ENCODE peak calls at places on chromosome X, in five cellular contexts. Y is sciatic nerve, N is SK-N-DZ, J is sigmoid colon, K is transverse colon. R is an unnamed sample.

GRCh38 chrX:47361538-47362511 is 8.6 kb upstream of the ZNF157 start:
- DNase-seq in K (peak), N (peak), Y (peak), J (peak), R (no peak)

GRCh38 chrX:3501833-3502535 is 155.5 kb upstream of the MXRA5 start:
- DNase-seq in Y (no peak), J (no peak), N (no peak), K (no peak), R (no peak)

GRCh38 chrX:53631156-53631555 is 55.4 kb downstream of the HUWE1 start:
- DNase-seq in K (no peak), Y (no peak), N (no peak), J (no peak), R (no peak)

GRCh38 chrX:7062276-7062675 is 85.2 kb upstream of the STS start:
- DNase-seq in K (no peak), J (no peak), N (no peak), Y (no peak), R (no peak)

GRCh38 chrX:154375156-154375504 is 696 bp upstream of the FLNA start:
- DNase-seq in K (no peak), Y (no peak), J (no peak), N (no peak), R (no peak)

GRCh38 chrX:65706041-65706828 is 38.8 kb downstream of the MSN start:
- DNase-seq in N (no peak), Y (no peak), J (no peak), K (no peak), R (no peak)

GRCh38 chrX:48998391-48998790 is 3.7 kb downstream of the GRIPAP1 start:
- DNase-seq in Y (no peak), J (no peak), N (no peak), K (no peak), R (peak)

GRCh38 chrX:21905209-21905735 is 35.2 kb upstream of the SMS start:
- DNase-seq in Y (no peak), J (no peak), N (no peak), K (no peak), R (no peak)

GRCh38 chrX:131746491-131746968 is 202.7 kb downstream of the OR13H1 start:
- DNase-seq in K (peak), N (peak), Y (peak), J (peak), R (no peak)

GRCh38 chrX:13750812-13751211 is 16.3 kb downstream of the OFD1 start:
- DNase-seq in Y (no peak), N (no peak), K (no peak), J (no peak), R (no peak)

GRCh38 chrX:45596190-45596808 is 395.6 kb upstream of the DIPK2B start:
- DNase-seq in J (no peak), K (no peak), N (no peak), Y (no peak), R (no peak)

GRCh38 chrX:2324116-2324515 is 176.7 kb downstream of the DHRSX start:
- DNase-seq in N (no peak), K (no peak), Y (no peak), J (no peak), R (no peak)

GRCh38 chrX:43121637-43122036 is 343.7 kb upstream of the PPP1R2C start:
- DNase-seq in K (no peak), Y (no peak), N (no peak), J (no peak), R (no peak)

GRCh38 chrX:134512566-134512965 is 52.6 kb downstream of the HPRT1 start:
- DNase-seq in K (no peak), J (no peak), N (no peak), Y (no peak), R (no peak)

GRCh38 chrX:69503228-69503834 is 795 bp upstream of the NALF2 start:
- DNase-seq in J (no peak), N (peak), Y (no peak), K (no peak), R (no peak)

GRCh38 chrX:154372612-154373022 is 1.8 kb downstream of the FLNA start:
- DNase-seq in N (peak), J (no peak), K (no peak), Y (no peak), R (no peak)

GRCh38 chrX:132900631-132901030 is 57.8 kb downstream of the HS6ST2 start:
- DNase-seq in K (no peak), Y (no peak), J (no peak), N (no peak), R (no peak)

GRCh38 chrX:151552721-151553120 is 10.8 kb upstream of the PASD1 start:
- DNase-seq in K (no peak), J (no peak), N (no peak), Y (no peak), R (no peak)

GRCh38 chrX:22689290-22689689 is 310.5 kb upstream of the DDX53 start:
- DNase-seq in K (no peak), N (no peak), J (no peak), Y (no peak), R (no peak)

GRCh38 chrX:45368705-45369104 is 168.0 kb upstream of the DIPK2B start:
- DNase-seq in K (no peak), N (no peak), Y (no peak), J (no peak), R (no peak)

GRCh38 chrX:16797841-16798240 is 11.6 kb downstream of the TXLNG start:
- DNase-seq in J (no peak), N (no peak), K (no peak), Y (no peak), R (no peak)

GRCh38 chrX:81120936-81121351 is 80.8 kb downstream of the HMGN5 start:
- DNase-seq in N (peak), Y (no peak), J (peak), K (peak), R (no peak)

GRCh38 chrX:51487960-51488267 is 8.5 kb downstream of the NUDT11 start:
- DNase-seq in J (no peak), K (no peak), N (no peak), Y (no peak), R (no peak)

GRCh38 chrX:42776195-42776594 is 1.8 kb downstream of the PPP1R2C start:
- DNase-seq in Y (no peak), N (no peak), K (no peak), J (no peak), R (no peak)

GRCh38 chrX:119071381-119071780 is 1.4 kb upstream of the CT47C1 start:
- DNase-seq in K (no peak), Y (no peak), J (no peak), N (no peak), R (no peak)

GRCh38 chrX:47664737-47665136 is 5.8 kb upstream of the UXT start:
- DNase-seq in Y (no peak), N (no peak), J (no peak), K (no peak), R (no peak)

GRCh38 chrX:27890611-27891010 is 82.8 kb downstream of the MAGEB10 start:
- DNase-seq in K (no peak), Y (no peak), N (no peak), J (no peak), R (no peak)

GRCh38 chrX:78922754-78923153 is 22.4 kb upstream of the P2RY10 start:
- DNase-seq in K (no peak), N (no peak), Y (no peak), J (no peak), R (no peak)

GRCh38 chrX:153953342-153953830 is 8.9 kb upstream of the RENBP start:
- DNase-seq in Y (peak), N (peak), K (peak), J (peak), R (no peak)

R was measured in chondrocyte.